ENCODE peak calls at places on chromosomes 6 and 20, in eight cellular contexts. I, A, Q, P, T, M, X and H are unnamed samples.

GRCh38 chr6:49801525-49801924 is 14.4 kb upstream of the PGK2 start:
- DNase-seq in I (no peak), T (no peak), M (no peak), Q (no peak), X (no peak), A (no peak), P (no peak), H (no peak)

GRCh38 chr20:1298166-1298565 is 30.8 kb downstream of the SDCBP2 start:
- DNase-seq in Q (no peak), I (no peak), T (no peak), M (no peak), P (no peak), A (no peak), X (no peak), H (no peak)

GRCh38 chr6:13413466-13413862 is 73.9 kb downstream of the GFOD1 start:
- DNase-seq in M (peak; percentile 15), P (no peak), T (no peak), X (no peak), Q (no peak), A (no peak), I (peak; percentile 86), H (peak; percentile 80)

GRCh38 chr6:20678831-20679352 is 144.6 kb downstream of the CDKAL1 start:
- DNase-seq in T (no peak), P (no peak), Q (no peak), M (no peak), I (no peak), X (no peak), A (no peak), H (no peak)

GRCh38 chr6:109048670-109049415 is 45.8 kb downstream of the SESN1 start:
- DNase-seq in M (no peak), X (no peak), A (no peak), I (no peak), P (no peak), T (no peak), Q (no peak), H (no peak)

GRCh38 chr6:108953681-108954080 is 105.5 kb downstream of the ARMC2 start:
- DNase-seq in A (no peak), P (no peak), T (no peak), Q (no peak), X (no peak), I (peak; percentile 23), M (no peak), H (no peak)

GRCh38 chr6:24064106-24064505 is 61.9 kb upstream of the NRSN1 start:
- DNase-seq in X (no peak), M (no peak), T (no peak), A (no peak), I (no peak), Q (no peak), P (peak; percentile 11), H (no peak)

GRCh38 chr6:32332433-32332832 is 39.3 kb downstream of the TSBP1 start:
- DNase-seq in P (no peak), T (no peak), M (no peak), Q (peak; percentile 1), X (no peak), I (peak; percentile 1), A (no peak), H (no peak)

GRCh38 chr20:4112490-4113420 is 97.4 kb upstream of the RNF24 start:
- DNase-seq in A (no peak), P (no peak), M (peak; percentile 28), X (no peak), I (peak; percentile 85), Q (no peak), T (peak; percentile 57), H (peak; percentile 61)

GRCh38 chr20:6489361-6490154 is 277.9 kb upstream of the BMP2 start:
- DNase-seq in X (no peak), P (no peak), Q (no peak), T (no peak), M (no peak), I (peak; percentile 19), A (no peak), H (no peak)

GRCh38 chr6:144036064-144036873 is 28.2 kb upstream of the PLAGL1 start:
- DNase-seq in M (peak; percentile 17), P (no peak), T (peak; percentile 55), X (no peak), A (no peak), Q (no peak), I (peak; percentile 52), H (peak; percentile 53)

GRCh38 chr6:132683543-132683942 is 24.6 kb upstream of the TAAR1 start:
- DNase-seq in Q (peak; percentile 30), I (peak; percentile 73), A (no peak), X (peak; percentile 6), M (peak; percentile 65), T (no peak), P (no peak), H (no peak)

GRCh38 chr20:53934421-53935352 is 135.7 kb downstream of the BCAS1 start:
- DNase-seq in P (no peak), Q (peak; percentile 95), A (no peak), T (no peak), X (peak; percentile 53), M (peak; percentile 77), I (peak; percentile 91), H (no peak)

GRCh38 chr20:37345339-37346231 is at the start of gene SRC:
- DNase-seq in T (peak; percentile 87), X (peak; percentile 56), Q (peak; percentile 49), M (peak; percentile 64), I (peak; percentile 83), A (peak; percentile 27), P (peak; percentile 88), H (peak; percentile 83)

GRCh38 chr6:26205161-26205624 is 118.0 kb downstream of the HFE start:
- DNase-seq in P (no peak), A (peak; percentile 65), I (peak; percentile 93), M (peak; percentile 83), Q (peak; percentile 85), X (peak; percentile 82), T (peak; percentile 85), H (peak; percentile 81)

GRCh38 chr6:84156306-84156705 is 71.1 kb downstream of the CEP162 start:
- DNase-seq in T (no peak), X (no peak), M (no peak), Q (no peak), P (no peak), I (no peak), A (no peak), H (no peak)

GRCh38 chr6:36050305-36050704 is 22.7 kb downstream of the MAPK14 start:
- DNase-seq in T (no peak), X (no peak), P (no peak), A (no peak), I (no peak), Q (no peak), M (no peak), H (no peak)

GRCh38 chr6:83019741-83020140 is 45.9 kb downstream of the UBE3D start:
- DNase-seq in T (no peak), A (no peak), I (no peak), P (no peak), M (no peak), X (no peak), Q (no peak), H (no peak)

GRCh38 chr6:90369024-90369519 is 72.4 kb upstream of the BACH2 start:
- DNase-seq in P (no peak), T (no peak), A (no peak), M (peak; percentile 100), Q (peak; percentile 100), I (peak; percentile 99), X (peak; percentile 99), H (no peak)

GRCh38 chr20:43247361-43247760 is 57.7 kb upstream of the PTPRT start:
- DNase-seq in P (no peak), Q (no peak), M (no peak), A (no peak), X (no peak), I (no peak), T (no peak), H (no peak)

GRCh38 chr20:19975436-19975799 is 41.7 kb upstream of the NAA20 start:
- DNase-seq in X (no peak), P (no peak), Q (no peak), T (peak; percentile 52), A (no peak), M (no peak), I (peak; percentile 51), H (no peak)

GRCh38 chr20:56445540-56445939 is 22.9 kb upstream of the RTF2 start:
- DNase-seq in T (no peak), A (no peak), Q (no peak), I (no peak), P (no peak), M (no peak), X (no peak), H (no peak)

GRCh38 chr6:146912730-146913680 is 291.2 kb upstream of the STXBP5 start:
- DNase-seq in T (no peak), I (peak; percentile 48), X (no peak), A (no peak), M (no peak), Q (no peak), P (no peak), H (no peak)

GRCh38 chr6:67131827-67132226 is 1424.8 kb upstream of the EYS start:
- DNase-seq in Q (no peak), X (no peak), A (no peak), T (no peak), P (no peak), I (peak; percentile 67), M (no peak), H (no peak)

GRCh38 chr6:107493158-107494057 is 3.5 kb downstream of the SOBP start:
- DNase-seq in P (no peak), Q (peak; percentile 27), I (peak; percentile 51), A (no peak), X (no peak), M (no peak), T (no peak), H (no peak)

GRCh38 chr20:25493748-25494505 is 86.5 kb downstream of the GINS1 start:
- DNase-seq in A (no peak), T (no peak), I (no peak), P (no peak), Q (no peak), M (no peak), X (no peak), H (no peak)

GRCh38 chr6:27962506-27962905 is 5.5 kb downstream of the OR2B6 start:
- DNase-seq in X (no peak), I (no peak), A (no peak), P (no peak), Q (no peak), M (no peak), T (no peak), H (no peak)

GRCh38 chr6:121886223-121886830 is 450.9 kb downstream of the GJA1 start:
- DNase-seq in P (no peak), A (no peak), M (peak; percentile 14), X (no peak), I (peak; percentile 53), Q (no peak), T (no peak), H (no peak)

GRCh38 chr20:31806564-31807355 is 12.4 kb upstream of the MYLK2 start:
- DNase-seq in A (no peak), P (no peak), X (no peak), T (no peak), I (no peak), M (no peak), Q (no peak), H (no peak)

GRCh38 chr20:48716086-48716485 is 111.7 kb downstream of the PREX1 start:
- DNase-seq in T (no peak), Q (no peak), P (no peak), I (no peak), X (no peak), M (no peak), A (peak; percentile 24), H (no peak)

GRCh38 chr6:104955927-104956662 is 812 bp upstream of the LIN28B start:
- DNase-seq in X (no peak), P (no peak), Q (no peak), I (no peak), M (no peak), T (no peak), A (no peak), H (no peak)

GRCh38 chr6:164812706-164813105 is 496.7 kb downstream of the C6orf118 start:
- DNase-seq in X (no peak), P (no peak), T (no peak), I (no peak), M (no peak), Q (no peak), A (no peak), H (no peak)

GRCh38 chr20:59602546-59603080 is 1.7 kb upstream of the PHACTR3 start:
- DNase-seq in I (no peak), X (no peak), M (no peak), T (no peak), Q (no peak), A (no peak), P (no peak), H (no peak)